ENCODE peak calls at places on chromosome 14, in seven cellular contexts. One of them, this sample, is unnamed.

GRCh38 chr14:81219821-81220487 is 805 bp downstream of the GTF2A1 start:
- DNase-seq in body of pancreas: peak; percentile 38
- DNase-seq in right lobe of liver: peak; percentile 62
- DNase-seq in aorta: peak; percentile 82
- DNase-seq in CD8-positive, alpha-beta T cell: peak; percentile 49
- DNase-seq in mesendoderm: peak; percentile 51
- DNase-seq in neural progenitor cell: peak; percentile 78
- DNase-seq in this sample: peak; percentile 78

GRCh38 chr14:90302529-90303303 is 29.0 kb downstream of the NRDE2 start:
- DNase-seq in body of pancreas: no peak
- DNase-seq in right lobe of liver: no peak
- DNase-seq in aorta: no peak
- DNase-seq in CD8-positive, alpha-beta T cell: no peak
- DNase-seq in mesendoderm: peak; percentile 49
- DNase-seq in neural progenitor cell: no peak
- DNase-seq in this sample: no peak

GRCh38 chr14:65588426-65589140 is 176.1 kb downstream of the FUT8 start:
- DNase-seq in body of pancreas: no peak
- DNase-seq in right lobe of liver: no peak
- DNase-seq in aorta: no peak
- DNase-seq in CD8-positive, alpha-beta T cell: no peak
- DNase-seq in mesendoderm: no peak
- DNase-seq in neural progenitor cell: no peak
- DNase-seq in this sample: no peak

GRCh38 chr14:24186831-24187537 is 1.6 kb downstream of the IPO4 start:
- DNase-seq in body of pancreas: no peak
- DNase-seq in right lobe of liver: no peak
- DNase-seq in aorta: peak; percentile 51
- DNase-seq in CD8-positive, alpha-beta T cell: no peak
- DNase-seq in mesendoderm: no peak
- DNase-seq in neural progenitor cell: no peak
- DNase-seq in this sample: no peak

GRCh38 chr14:34489324-34489723 is 27.3 kb upstream of the SPTSSA start:
- DNase-seq in body of pancreas: no peak
- DNase-seq in right lobe of liver: no peak
- DNase-seq in aorta: no peak
- DNase-seq in CD8-positive, alpha-beta T cell: no peak
- DNase-seq in mesendoderm: no peak
- DNase-seq in neural progenitor cell: no peak
- DNase-seq in this sample: no peak

GRCh38 chr14:76531821-76532318 is 155.9 kb downstream of the ESRRB start:
- DNase-seq in body of pancreas: no peak
- DNase-seq in right lobe of liver: no peak
- DNase-seq in aorta: no peak
- DNase-seq in CD8-positive, alpha-beta T cell: no peak
- DNase-seq in mesendoderm: no peak
- DNase-seq in neural progenitor cell: no peak
- DNase-seq in this sample: no peak

GRCh38 chr14:33120966-33121365 is 182.3 kb downstream of the NPAS3 start:
- DNase-seq in body of pancreas: no peak
- DNase-seq in right lobe of liver: no peak
- DNase-seq in aorta: no peak
- DNase-seq in CD8-positive, alpha-beta T cell: no peak
- DNase-seq in mesendoderm: no peak
- DNase-seq in neural progenitor cell: no peak
- DNase-seq in this sample: no peak

GRCh38 chr14:65620195-65620594 is 207.7 kb downstream of the FUT8 start:
- DNase-seq in body of pancreas: no peak
- DNase-seq in right lobe of liver: no peak
- DNase-seq in aorta: no peak
- DNase-seq in CD8-positive, alpha-beta T cell: no peak
- DNase-seq in mesendoderm: no peak
- DNase-seq in neural progenitor cell: no peak
- DNase-seq in this sample: no peak

GRCh38 chr14:23018107-23018506 is 8.2 kb upstream of the C14orf93 start:
- DNase-seq in body of pancreas: no peak
- DNase-seq in right lobe of liver: no peak
- DNase-seq in aorta: no peak
- DNase-seq in CD8-positive, alpha-beta T cell: no peak
- DNase-seq in mesendoderm: no peak
- DNase-seq in neural progenitor cell: no peak
- DNase-seq in this sample: no peak

GRCh38 chr14:61280526-61281185 is 482 bp downstream of the TMEM30B start:
- DNase-seq in body of pancreas: peak; percentile 79
- DNase-seq in right lobe of liver: peak; percentile 83
- DNase-seq in aorta: peak; percentile 90
- DNase-seq in CD8-positive, alpha-beta T cell: peak; percentile 73
- DNase-seq in mesendoderm: peak; percentile 75
- DNase-seq in neural progenitor cell: peak; percentile 61
- DNase-seq in this sample: peak; percentile 88

GRCh38 chr14:50083467-50084337 is 32.7 kb downstream of the VCPKMT start:
- DNase-seq in body of pancreas: no peak
- DNase-seq in right lobe of liver: no peak
- DNase-seq in aorta: no peak
- DNase-seq in CD8-positive, alpha-beta T cell: peak; percentile 69
- DNase-seq in mesendoderm: no peak
- DNase-seq in neural progenitor cell: no peak
- DNase-seq in this sample: no peak

GRCh38 chr14:91284146-91284790 is 39.8 kb upstream of the GPR68 start:
- DNase-seq in body of pancreas: no peak
- DNase-seq in right lobe of liver: no peak
- DNase-seq in aorta: no peak
- DNase-seq in CD8-positive, alpha-beta T cell: no peak
- DNase-seq in mesendoderm: peak; percentile 21
- DNase-seq in neural progenitor cell: no peak
- DNase-seq in this sample: peak; percentile 46

GRCh38 chr14:70177092-70177491 is 11.7 kb downstream of the SLC8A3 start:
- DNase-seq in body of pancreas: no peak
- DNase-seq in right lobe of liver: no peak
- DNase-seq in aorta: no peak
- DNase-seq in CD8-positive, alpha-beta T cell: no peak
- DNase-seq in mesendoderm: no peak
- DNase-seq in neural progenitor cell: no peak
- DNase-seq in this sample: no peak

GRCh38 chr14:89137514-89138163 is 279.4 kb downstream of the FOXN3 start:
- DNase-seq in body of pancreas: peak; percentile 55
- DNase-seq in right lobe of liver: no peak
- DNase-seq in aorta: peak; percentile 95
- DNase-seq in CD8-positive, alpha-beta T cell: no peak
- DNase-seq in mesendoderm: no peak
- DNase-seq in neural progenitor cell: no peak
- DNase-seq in this sample: peak; percentile 71

GRCh38 chr14:68695326-68695768 is 97.5 kb downstream of the ZFP36L1 start:
- DNase-seq in body of pancreas: peak; percentile 58
- DNase-seq in right lobe of liver: peak; percentile 20
- DNase-seq in aorta: no peak
- DNase-seq in CD8-positive, alpha-beta T cell: no peak
- DNase-seq in mesendoderm: no peak
- DNase-seq in neural progenitor cell: no peak
- DNase-seq in this sample: no peak

GRCh38 chr14:104844306-104845032 is 20.6 kb upstream of the CEP170B start:
- DNase-seq in body of pancreas: no peak
- DNase-seq in right lobe of liver: peak; percentile 46
- DNase-seq in aorta: peak; percentile 77
- DNase-seq in CD8-positive, alpha-beta T cell: no peak
- DNase-seq in mesendoderm: peak; percentile 72
- DNase-seq in neural progenitor cell: peak; percentile 54
- DNase-seq in this sample: peak; percentile 34

GRCh38 chr14:85313801-85314207 is 216.1 kb upstream of the FLRT2 start:
- DNase-seq in body of pancreas: no peak
- DNase-seq in right lobe of liver: no peak
- DNase-seq in aorta: no peak
- DNase-seq in CD8-positive, alpha-beta T cell: no peak
- DNase-seq in mesendoderm: no peak
- DNase-seq in neural progenitor cell: peak; percentile 25
- DNase-seq in this sample: no peak

GRCh38 chr14:53640695-53641094 is 315.9 kb downstream of the BMP4 start:
- DNase-seq in body of pancreas: peak; percentile 19
- DNase-seq in right lobe of liver: no peak
- DNase-seq in aorta: no peak
- DNase-seq in CD8-positive, alpha-beta T cell: no peak
- DNase-seq in mesendoderm: no peak
- DNase-seq in neural progenitor cell: no peak
- DNase-seq in this sample: no peak

GRCh38 chr14:46259536-46259935 is 392.0 kb downstream of the RPL10L start:
- DNase-seq in body of pancreas: no peak
- DNase-seq in right lobe of liver: no peak
- DNase-seq in aorta: no peak
- DNase-seq in CD8-positive, alpha-beta T cell: no peak
- DNase-seq in mesendoderm: peak; percentile 95
- DNase-seq in neural progenitor cell: peak; percentile 39
- DNase-seq in this sample: no peak

GRCh38 chr14:93894992-93895391 is 32.2 kb upstream of the FAM181A start:
- DNase-seq in body of pancreas: no peak
- DNase-seq in right lobe of liver: no peak
- DNase-seq in aorta: no peak
- DNase-seq in CD8-positive, alpha-beta T cell: no peak
- DNase-seq in mesendoderm: peak; percentile 84
- DNase-seq in neural progenitor cell: peak; percentile 62
- DNase-seq in this sample: no peak

DNA sequence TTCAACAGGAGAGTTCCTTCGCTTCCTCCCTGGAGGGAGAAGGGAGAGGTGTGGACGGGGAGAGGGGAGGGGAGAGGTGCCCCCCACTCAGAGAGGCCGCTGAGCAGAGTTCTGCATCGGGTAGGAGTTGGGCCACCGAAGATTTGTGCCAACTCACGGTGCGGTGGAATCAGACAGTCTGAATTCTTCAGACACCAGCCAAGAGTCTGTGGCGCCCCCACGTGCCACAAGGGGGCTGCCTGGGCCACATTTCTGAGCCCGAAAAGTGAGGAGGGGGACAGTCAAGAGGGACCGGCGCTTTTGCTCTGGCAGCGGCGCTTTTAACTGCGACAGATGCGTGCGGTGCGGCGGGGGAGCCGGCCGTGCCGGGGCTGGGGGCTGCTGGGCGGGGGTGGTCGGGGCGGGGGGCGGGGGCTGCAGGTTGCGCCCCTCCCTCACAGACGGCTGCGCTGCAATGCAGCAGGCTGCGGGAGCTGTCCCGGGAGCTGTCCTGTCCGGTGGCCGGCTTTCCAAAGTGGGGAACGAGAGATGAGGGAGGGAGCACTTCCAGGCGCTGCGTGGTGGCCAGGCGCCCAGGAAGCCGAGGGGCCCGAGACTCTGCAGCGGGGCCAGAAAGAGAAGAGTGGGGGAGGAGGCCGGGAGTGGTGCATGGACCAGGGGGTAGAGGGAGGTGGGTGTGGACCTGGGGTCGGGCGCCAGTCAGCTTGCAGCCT is 941 bp upstream of the RTL1 start:
- DNase-seq in body of pancreas: no peak
- DNase-seq in right lobe of liver: no peak
- DNase-seq in aorta: peak; percentile 70
- DNase-seq in CD8-positive, alpha-beta T cell: no peak
- DNase-seq in mesendoderm: peak; percentile 82
- DNase-seq in neural progenitor cell: peak; percentile 94
- DNase-seq in this sample: peak; percentile 75
- H3K4me3 ChIP-seq in body of pancreas: no peak overlapping the region
- H3K4me3 ChIP-seq in right lobe of liver: no peak overlapping the region
- H3K4me3 ChIP-seq in aorta: no peak overlapping the region
- H3K4me3 ChIP-seq in CD8-positive, alpha-beta T cell: no peak overlapping the region
- H3K4me3 ChIP-seq in mesendoderm: peak overlapping the region; percentile 15
- H3K4me3 ChIP-seq in neural progenitor cell: peak overlapping the region; percentile 52
- H3K4me3 ChIP-seq in this sample: no peak overlapping the region

DNA sequence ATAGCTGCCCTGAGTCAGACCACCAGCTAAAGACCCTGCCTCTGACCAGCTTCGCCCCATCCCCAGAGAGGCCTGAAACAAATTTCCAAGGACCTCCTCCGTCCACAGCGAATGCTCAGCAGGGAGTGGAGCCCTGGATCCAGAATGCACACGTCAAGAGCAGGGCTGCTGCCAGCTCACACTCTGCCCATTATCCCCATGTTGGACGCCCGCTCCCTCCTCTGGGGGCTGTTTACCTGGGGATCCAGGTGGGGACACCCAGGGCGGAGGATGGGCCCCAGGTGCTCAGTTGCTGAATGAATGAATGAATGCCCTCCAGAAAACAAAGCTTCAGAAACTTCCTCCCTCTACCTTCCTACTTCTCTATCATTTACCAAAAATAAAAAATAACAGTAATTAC is 18.1 kb downstream of the BCL11B start:
- DNase-seq in body of pancreas: no peak
- DNase-seq in right lobe of liver: no peak
- DNase-seq in aorta: no peak
- DNase-seq in CD8-positive, alpha-beta T cell: no peak
- DNase-seq in mesendoderm: no peak
- DNase-seq in neural progenitor cell: no peak
- DNase-seq in this sample: no peak
- H3K27me3 ChIP-seq in body of pancreas: no peaks in the 10 kb centered on the region
- H3K27me3 ChIP-seq in right lobe of liver: no peaks in the 10 kb centered on the region
- H3K27me3 ChIP-seq in aorta: peaks cover 3% of the 10 kb centered on the region
- H3K27me3 ChIP-seq in CD8-positive, alpha-beta T cell: no peaks in the 10 kb centered on the region
- H3K27me3 ChIP-seq in mesendoderm: no peaks in the 10 kb centered on the region
- H3K27me3 ChIP-seq in neural progenitor cell: peaks cover 23% of the 10 kb centered on the region
- H3K27me3 ChIP-seq in this sample: no peaks in the 10 kb centered on the region

GRCh38 chr14:101669629-101670028 is 91.9 kb upstream of the PPP2R5C start:
- DNase-seq in body of pancreas: no peak
- DNase-seq in right lobe of liver: no peak
- DNase-seq in aorta: no peak
- DNase-seq in CD8-positive, alpha-beta T cell: no peak
- DNase-seq in mesendoderm: no peak
- DNase-seq in neural progenitor cell: no peak
- DNase-seq in this sample: no peak

GRCh38 chr14:101666264-101666663 is 95.2 kb upstream of the PPP2R5C start:
- DNase-seq in body of pancreas: no peak
- DNase-seq in right lobe of liver: no peak
- DNase-seq in aorta: no peak
- DNase-seq in CD8-positive, alpha-beta T cell: no peak
- DNase-seq in mesendoderm: no peak
- DNase-seq in neural progenitor cell: no peak
- DNase-seq in this sample: no peak

DNA sequence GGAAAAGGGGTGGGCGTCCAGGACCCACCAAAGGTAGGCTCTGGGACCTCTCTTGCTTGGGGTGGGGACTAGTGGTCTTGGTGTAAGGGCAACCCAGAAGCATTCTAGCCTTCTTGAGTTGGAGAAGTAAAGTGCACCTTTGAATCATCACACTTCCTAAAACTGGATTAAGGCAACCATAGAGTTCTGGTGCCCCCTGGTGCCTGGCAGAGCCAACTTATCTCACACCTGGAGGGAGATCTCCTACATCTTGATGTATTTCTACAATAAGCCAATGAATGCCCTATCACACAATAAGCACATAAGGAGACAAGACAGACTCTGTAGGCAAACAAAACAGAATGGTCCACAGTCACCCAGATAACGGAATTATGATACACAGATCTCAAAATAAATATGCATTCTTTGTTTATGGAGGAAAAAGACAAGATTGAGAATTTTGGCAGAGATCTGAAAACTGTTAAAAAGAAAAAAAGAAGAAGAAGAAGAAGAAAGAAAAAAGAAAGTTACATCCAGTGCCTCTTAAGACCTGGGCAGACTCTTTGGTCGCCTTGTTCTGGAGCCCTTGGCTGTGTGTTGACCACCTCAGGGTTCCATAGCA is 95.9 kb upstream of the PPP2R5C start:
- DNase-seq in body of pancreas: peak; percentile 23
- DNase-seq in right lobe of liver: no peak
- DNase-seq in aorta: no peak
- DNase-seq in CD8-positive, alpha-beta T cell: peak; percentile 32
- DNase-seq in mesendoderm: peak; percentile 71
- DNase-seq in neural progenitor cell: peak; percentile 66
- DNase-seq in this sample: no peak
- H3K4me3 ChIP-seq in body of pancreas: no peak overlapping the region
- H3K4me3 ChIP-seq in right lobe of liver: no peak overlapping the region
- H3K4me3 ChIP-seq in aorta: no peak overlapping the region
- H3K4me3 ChIP-seq in CD8-positive, alpha-beta T cell: no peak overlapping the region
- H3K4me3 ChIP-seq in mesendoderm: no peak overlapping the region
- H3K4me3 ChIP-seq in neural progenitor cell: no peak overlapping the region
- H3K4me3 ChIP-seq in this sample: no peak overlapping the region

GRCh38 chr14:36583242-36584166 is 1.1 kb upstream of the NKX2-8 start:
- DNase-seq in body of pancreas: no peak
- DNase-seq in right lobe of liver: no peak
- DNase-seq in aorta: no peak
- DNase-seq in CD8-positive, alpha-beta T cell: no peak
- DNase-seq in mesendoderm: peak; percentile 40
- DNase-seq in neural progenitor cell: peak; percentile 51
- DNase-seq in this sample: no peak
- H3K27me3 ChIP-seq in body of pancreas: peaks cover 19% of the 10 kb centered on the region
- H3K27me3 ChIP-seq in right lobe of liver: peaks cover 15% of the 10 kb centered on the region
- H3K27me3 ChIP-seq in aorta: peaks cover 2% of the 10 kb centered on the region
- H3K27me3 ChIP-seq in CD8-positive, alpha-beta T cell: no peaks in the 10 kb centered on the region
- H3K27me3 ChIP-seq in mesendoderm: peaks cover 63% of the 10 kb centered on the region
- H3K27me3 ChIP-seq in neural progenitor cell: peaks cover 100% of the 10 kb centered on the region
- H3K27me3 ChIP-seq in this sample: peaks cover 2% of the 10 kb centered on the region

This sample was measured in right cardiac atrium.